ENCODE peak calls at places on chromosomes 11 and 22, in ten cellular contexts. J is left lung; G is BJ; Z is adrenal gland; L is CD4-positive, CD25-positive, alpha-beta regulatory T cell; W is GM06990; A is mesendoderm; V is colonic mucosa; S is Panc1; D is tibial artery. C is an unnamed sample. For H3K36me3, the result is how much of the 10 kb centered on the place peaks cover.

GRCh38 chr11:8671242-8671641 is 11.2 kb downstream of the TRIM66 start:
- DNase-seq in W (no peak), A (peak), L (no peak), V (peak), G (peak), D (peak), Z (peak), S (no peak), J (peak), C (peak)

GRCh38 chr11:69310934-69311766 is 17.2 kb downstream of the MYEOV start:
- DNase-seq in L (no peak), J (no peak), D (peak), V (no peak), Z (no peak), S (no peak), G (no peak), W (no peak), A (no peak), C (peak)

GRCh38 chr11:8025816-8026215 is 38.7 kb downstream of the EIF3F start:
- DNase-seq in A (no peak), G (no peak), D (no peak), L (no peak), V (no peak), J (no peak), S (no peak), W (no peak), Z (no peak), C (no peak)

GRCh38 chr22:29801153-29801552 is 34.0 kb downstream of the UQCR10 start:
- DNase-seq in V (no peak), S (no peak), J (no peak), W (no peak), D (no peak), L (no peak), Z (peak), G (no peak), A (peak), C (no peak)

GRCh38 chr11:62138630-62139425 is 15.0 kb downstream of the INCENP start:
- DNase-seq in V (no peak), G (no peak), D (peak), A (no peak), S (no peak), J (no peak), L (no peak), Z (no peak), W (no peak), C (peak)

GRCh38 chr11:125429174-125429707 is 66.8 kb downstream of the FEZ1 start:
- DNase-seq in D (no peak), W (peak), G (no peak), S (no peak), V (peak), A (peak), Z (peak), L (peak), J (no peak), C (peak)

GRCh38 chr11:17807034-17807433 is 72.5 kb downstream of the KCNC1 start:
- DNase-seq in J (no peak), Z (no peak), A (no peak), D (no peak), G (no peak), L (no peak), W (no peak), S (no peak), V (no peak), C (no peak)

GRCh38 chr11:34488855-34489557 is 24.6 kb downstream of the ELF5 start:
- DNase-seq in Z (no peak), D (no peak), W (no peak), V (no peak), A (no peak), G (no peak), S (no peak), L (no peak), J (no peak), C (no peak)

GRCh38 chr11:69799582-69799981 is 19.6 kb downstream of the FGF3 start:
- DNase-seq in W (no peak), V (peak), A (peak), G (no peak), L (peak), S (no peak), D (no peak), J (no peak), Z (no peak), C (peak)

GRCh38 chr11:43825217-43825816 is 55.3 kb upstream of the ALKBH3 start:
- DNase-seq in V (peak), W (no peak), A (peak), J (no peak), L (peak), D (no peak), Z (no peak), G (no peak), S (no peak), C (peak)

GRCh38 chr11:10505278-10506012 is 35.5 kb downstream of the RNF141 start:
- DNase-seq in S (no peak), D (no peak), W (no peak), G (no peak), J (no peak), A (peak), L (no peak), V (no peak), Z (no peak), C (no peak)

GRCh38 chr11:103881518-103882070 is 154.8 kb upstream of the DDI1 start:
- DNase-seq in L (no peak), V (no peak), G (no peak), D (no peak), Z (no peak), W (no peak), A (no peak), J (no peak), S (no peak), C (no peak)

GRCh38 chr11:134656861-134657540 is 245.0 kb upstream of the B3GAT1 start:
- DNase-seq in V (peak), J (no peak), D (peak), S (no peak), L (no peak), Z (peak), W (no peak), G (no peak), A (no peak), C (no peak)

GRCh38 chr11:2796508-2797180 is 88.9 kb downstream of the CDKN1C start:
- DNase-seq in W (no peak), V (no peak), L (no peak), A (no peak), G (no peak), J (peak), D (no peak), Z (peak), S (no peak), C (no peak)

GRCh38 chr11:50074161-50074560 is 41.5 kb downstream of the OR4C45 start:
- DNase-seq in J (no peak), W (no peak), A (no peak), V (no peak), S (no peak), L (no peak), Z (no peak), G (no peak), D (no peak), C (no peak)

GRCh38 chr11:110366234-110366633 is 63.5 kb upstream of the FDX1 start:
- DNase-seq in G (no peak), S (no peak), A (no peak), J (peak), D (no peak), W (no peak), V (no peak), Z (peak), L (no peak), C (no peak)

GRCh38 chr11:73174495-73174791 is 32.3 kb upstream of the FCHSD2 start:
- DNase-seq in D (no peak), J (peak), W (no peak), Z (no peak), L (no peak), S (no peak), A (no peak), V (no peak), G (no peak), C (no peak)

GRCh38 chr11:10208045-10208674 is 85.9 kb downstream of the SBF2 start:
- DNase-seq in Z (no peak), S (peak), W (peak), V (no peak), J (no peak), G (no peak), L (peak), A (peak), D (no peak), C (peak)

GRCh38 chr11:59141673-59142460 is 789 bp upstream of the FAM111A start:
- DNase-seq in D (no peak), L (no peak), J (no peak), W (no peak), A (no peak), S (no peak), V (no peak), Z (no peak), G (no peak), C (no peak)

GRCh38 chr11:30310623-30311022 is 12.3 kb upstream of the ARL14EP start:
- DNase-seq in L (no peak), J (no peak), D (no peak), W (peak), G (no peak), S (no peak), V (no peak), A (no peak), Z (no peak), C (no peak)

GRCh38 chr11:8841899-8842298 is 69.1 kb upstream of the AKIP1 start:
- DNase-seq in V (no peak), G (no peak), D (no peak), A (no peak), Z (no peak), L (no peak), S (no peak), W (no peak), J (no peak), C (no peak)

GRCh38 chr22:30196141-30196866 is 50.3 kb downstream of the LIF start:
- DNase-seq in A (peak), Z (peak), G (peak), D (peak), W (peak), S (peak), V (peak), J (peak), L (peak), C (peak)

GRCh38 chr22:44118645-44119315 is 61.9 kb upstream of the PARVG start:
- DNase-seq in G (no peak), S (no peak), Z (no peak), W (no peak), A (no peak), V (no peak), L (no peak), D (no peak), J (no peak), C (no peak)

GRCh38 chr11:76830639-76831312 is 29.9 kb upstream of the ACER3 start:
- DNase-seq in S (no peak), V (peak), W (no peak), A (peak), L (no peak), Z (no peak), D (no peak), G (no peak), J (no peak), C (no peak)

GRCh38 chr11:79013509-79013908 is 427.3 kb downstream of the TENM4 start:
- DNase-seq in V (no peak), J (no peak), L (no peak), A (no peak), Z (no peak), G (no peak), D (no peak), W (no peak), S (no peak), C (no peak)

GRCh38 chr11:102603576-102603975 is 21.6 kb downstream of the MMP20 start:
- DNase-seq in S (no peak), V (no peak), G (no peak), Z (no peak), J (no peak), W (no peak), A (no peak), L (no peak), D (no peak), C (no peak)

GRCh38 chr11:57306941-57307598 is 17.7 kb downstream of the TNKS1BP1 start:
- DNase-seq in L (no peak), S (no peak), J (no peak), A (no peak), Z (no peak), D (no peak), W (no peak), V (no peak), G (no peak), C (peak)

GRCh38 chr22:48868554-48868953 is 959.1 kb downstream of the BRD1 start:
- DNase-seq in Z (no peak), V (no peak), W (no peak), D (no peak), L (no peak), A (no peak), S (no peak), G (no peak), J (no peak), C (no peak)

GRCh38 chr11:102010776-102011500 is 36.3 kb upstream of the CFAP300 start:
- DNase-seq in W (no peak), J (peak), V (peak), A (peak), G (peak), S (peak), D (peak), L (no peak), Z (peak), C (peak)

GRCh38 chr22:43812890-43813289 is 785 bp upstream of the EFCAB6 start:
- DNase-seq in S (no peak), W (no peak), V (no peak), J (no peak), A (no peak), Z (no peak), D (no peak), L (no peak), G (no peak), C (no peak)

GRCh38 chr11:62664405-62665074 is 470 bp downstream of the C11orf98 start:
- DNase-seq in V (peak), A (peak), S (no peak), L (peak), W (no peak), G (no peak), D (no peak), J (peak), Z (peak), C (peak)

GRCh38 chr11:109422755-109423113 is 744 bp downstream of the C11orf87 start:
- DNase-seq in D (no peak), L (no peak), A (no peak), G (no peak), Z (no peak), V (no peak), W (peak), J (no peak), S (no peak), C (peak)

GRCh38 chr11:15575409-15575808 is 460.7 kb downstream of the INSC start:
- DNase-seq in J (no peak), A (no peak), S (no peak), L (no peak), Z (no peak), W (no peak), D (no peak), G (no peak), V (no peak), C (no peak)

GRCh38 chr11:74453373-74453975 is 13.9 kb downstream of the KCNE3 start:
- DNase-seq in V (peak), S (peak), G (no peak), W (no peak), D (peak), A (peak), Z (peak), L (peak), J (peak), C (peak)

GRCh38 chr11:86205415-86206268 is 38.9 kb upstream of the EED start:
- DNase-seq in D (no peak), A (no peak), G (no peak), L (no peak), J (no peak), S (no peak), V (no peak), Z (no peak), W (no peak), C (no peak)

GRCh38 chr11:86201371-86201770 is 43.2 kb upstream of the EED start:
- DNase-seq in D (no peak), G (no peak), V (no peak), L (no peak), J (no peak), Z (no peak), W (no peak), A (no peak), S (no peak), C (no peak)

GRCh38 chr11:86202013-86202336 is 42.6 kb upstream of the EED start:
- DNase-seq in W (no peak), V (no peak), S (no peak), Z (no peak), J (no peak), G (no peak), A (no peak), D (no peak), L (peak), C (no peak)

GRCh38 chr11:86206296-86206695 is 38.3 kb upstream of the EED start:
- DNase-seq in A (no peak), D (no peak), Z (no peak), G (no peak), V (no peak), W (no peak), L (no peak), J (no peak), S (no peak), C (no peak)

GRCh38 chr11:86204356-86204755 is 40.2 kb upstream of the EED start:
- DNase-seq in Z (no peak), L (no peak), V (no peak), S (no peak), W (no peak), D (no peak), A (no peak), G (no peak), J (no peak), C (no peak)
- H3K4me3 ChIP-seq in Z (no peak), L (no peak), V (no peak), S (no peak), W (no peak), D (no peak), A (no peak), G (no peak), J (no peak), C (no peak)

GRCh38 chr11:47284151-47284550 is 14.2 kb downstream of the MADD start:
- DNase-seq in J (no peak), D (no peak), L (no peak), V (no peak), W (no peak), Z (no peak), S (no peak), G (no peak), A (no peak), C (no peak)

GRCh38 chr11:47288066-47288465 is 18.1 kb downstream of the MADD start:
- DNase-seq in W (no peak), D (peak), G (no peak), L (no peak), A (no peak), J (no peak), V (no peak), S (no peak), Z (no peak), C (no peak)

GRCh38 chr11:47295385-47295784 is 25.5 kb downstream of the MADD start:
- DNase-seq in L (no peak), G (no peak), V (no peak), Z (no peak), W (no peak), J (no peak), S (no peak), A (no peak), D (peak), C (no peak)

GRCh38 chr11:47285969-47286770 is 16.2 kb downstream of the MADD start:
- DNase-seq in Z (no peak), W (no peak), G (no peak), V (no peak), L (no peak), D (peak), A (no peak), S (no peak), J (no peak), C (no peak)

GRCh38 chr11:47289856-47290255 is 19.9 kb downstream of the MADD start:
- DNase-seq in D (peak), V (no peak), J (no peak), W (no peak), L (no peak), A (no peak), S (no peak), G (no peak), Z (no peak), C (peak)
- H3K36me3 ChIP-seq in D (half or more), V (under half), J (half or more), W (under half), L (half or more), A (under half), S (under half), G (under half), Z (under half), C (under half)

GRCh38 chr22:46113910-46114517 is 36.3 kb upstream of the PPARA start:
- DNase-seq in Z (peak), D (peak), L (no peak), S (no peak), V (no peak), W (no peak), G (no peak), J (no peak), A (no peak), C (no peak)
- H3K4me3 ChIP-seq in Z (no peak), D (no peak), L (no peak), S (no peak), V (no peak), W (no peak), G (no peak), J (no peak), A (no peak), C (no peak)

DNA sequence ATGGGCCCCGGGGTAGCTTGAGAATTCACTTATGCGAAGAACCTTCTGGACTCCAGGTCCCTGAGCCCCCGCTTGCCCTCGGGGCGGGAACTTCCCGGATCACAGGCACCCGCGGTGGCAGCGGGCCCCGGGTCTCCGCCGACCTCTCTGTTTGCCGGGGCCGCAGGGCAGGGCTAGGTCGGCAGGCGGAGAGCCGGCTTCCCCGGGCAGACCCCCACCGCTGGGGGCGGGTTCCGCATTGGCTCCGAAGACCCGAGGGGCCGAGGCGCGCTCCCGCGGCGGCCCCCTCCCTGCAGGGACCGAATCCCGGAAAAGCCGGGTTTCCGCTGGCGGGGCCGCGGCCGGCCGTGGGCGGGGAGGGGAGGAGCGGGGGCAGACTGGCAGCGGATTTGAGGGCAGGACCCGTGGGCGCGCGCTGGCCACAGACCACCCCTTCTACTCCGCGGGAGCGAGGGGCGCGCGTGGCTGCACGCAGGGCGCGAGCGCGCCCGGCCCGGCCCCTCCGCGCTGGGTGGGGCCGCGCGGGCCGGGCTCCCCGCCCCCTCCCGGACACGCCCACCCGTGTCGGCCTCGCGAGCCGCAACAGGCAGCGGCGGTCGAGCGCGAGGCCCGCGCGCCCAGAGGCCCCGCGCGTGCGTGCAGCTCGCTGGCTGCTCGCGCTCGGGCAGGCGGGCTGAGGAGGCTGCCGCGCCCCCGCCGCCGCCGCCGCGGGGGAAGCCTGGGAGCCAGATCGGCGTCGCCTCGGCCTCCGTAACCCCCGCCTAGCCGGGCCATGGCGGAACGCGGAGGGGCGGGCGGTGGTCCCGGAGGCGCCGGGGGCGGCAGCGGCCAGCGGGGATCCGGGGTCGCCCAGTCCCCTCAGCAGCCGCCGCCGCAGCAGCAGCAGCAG is at the start of gene PACS1:
- DNase-seq in L (peak), G (peak), W (peak), J (peak), A (peak), D (peak), V (peak), Z (peak), S (no peak), C (peak)
- H3K36me3 ChIP-seq in L (under half), G (under half), W (under half), J (under half), A (under half), D (under half), V (under half), Z (under half), S (under half), C (under half)

DNA sequence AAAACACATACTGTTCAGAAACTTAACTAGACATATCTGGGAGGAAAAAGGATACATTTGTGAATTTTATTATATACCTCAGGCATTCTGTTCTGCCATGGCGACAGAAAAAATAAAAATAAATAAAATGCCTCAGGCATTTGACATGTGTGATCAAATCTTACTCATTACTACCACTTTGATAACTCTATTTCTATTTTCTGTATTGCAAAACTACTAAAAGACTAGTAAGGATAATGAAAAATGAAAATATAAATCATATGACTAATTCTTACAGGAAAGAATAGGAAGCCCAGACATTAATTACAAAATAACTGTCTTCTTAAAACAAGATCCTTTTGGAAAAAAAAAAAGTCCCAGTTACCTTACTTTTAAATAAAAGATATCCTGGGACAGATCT is 5.3 kb downstream of the PICALM start:
- DNase-seq in L (no peak), Z (no peak), S (no peak), G (no peak), W (no peak), A (no peak), D (no peak), V (no peak), J (no peak), C (no peak)
- H3K4me3 ChIP-seq in L (peak), Z (no peak), S (no peak), G (no peak), W (no peak), A (no peak), D (peak), V (no peak), J (peak), C (no peak)

GRCh38 chr22:38300197-38300945 is 16.9 kb downstream of the CSNK1E start:
- DNase-seq in S (no peak), A (no peak), V (no peak), Z (no peak), W (no peak), L (no peak), G (no peak), J (no peak), D (no peak), C (no peak)
- H3K36me3 ChIP-seq in S (under half), A (under half), V (under half), Z (under half), W (half or more), L (half or more), G (half or more), J (half or more), D (half or more), C (half or more)